ENCODE peak calls at places on chromosomes 7 and 10, in six cellular contexts. O is psoas muscle, V is hepatocyte, M is cardiac muscle cell, W is RWPE1, L is PC-3. F is an unnamed sample.

GRCh38 chr7:40586197-40586596 is 451.4 kb downstream of the SUGCT start:
- DNase-seq in M (no peak), O (no peak), W (no peak), L (peak), V (no peak), F (peak)

GRCh38 chr10:21369697-21370096 is 155.8 kb downstream of the SKIDA1 start:
- DNase-seq in O (no peak), V (no peak), L (no peak), M (peak), W (no peak), F (peak)

GRCh38 chr7:2063562-2064360 is 169.0 kb downstream of the MAD1L1 start:
- DNase-seq in W (peak), L (peak), O (no peak), M (no peak), V (peak), F (no peak)

GRCh38 chr7:38905026-38905759 is 3.8 kb downstream of the VPS41 start:
- DNase-seq in W (no peak), V (no peak), L (no peak), M (no peak), O (no peak), F (no peak)

GRCh38 chr10:103525901-103526300 is 32.4 kb downstream of the NEURL1 start:
- DNase-seq in M (no peak), W (no peak), L (peak), V (no peak), O (no peak), F (no peak)

GRCh38 chr7:39510738-39511372 is 55.3 kb upstream of the YAE1 start:
- DNase-seq in M (no peak), L (peak), V (no peak), O (no peak), W (peak), F (no peak)

GRCh38 chr7:123522061-123522460 is 12.3 kb downstream of the IQUB start:
- DNase-seq in W (no peak), V (peak), L (peak), O (no peak), M (no peak), F (no peak)

GRCh38 chr7:24069751-24070150 is 214.2 kb upstream of the NPY start:
- DNase-seq in M (no peak), O (no peak), W (no peak), V (no peak), L (no peak), F (no peak)

GRCh38 chr10:132407846-132408278 is 10.9 kb downstream of the PWWP2B start:
- DNase-seq in V (peak), W (peak), L (peak), O (no peak), M (no peak), F (peak)

GRCh38 chr10:97627731-97628130 is 5.6 kb downstream of the MORN4 start:
- DNase-seq in W (no peak), V (no peak), O (no peak), L (no peak), M (no peak), F (no peak)

GRCh38 chr10:32367793-32368453 is 21.0 kb upstream of the EPC1 start:
- DNase-seq in W (peak), V (peak), M (peak), O (peak), L (peak), F (peak)

GRCh38 chr7:140005754-140006503 is 56.8 kb downstream of the PARP12 start:
- DNase-seq in V (peak), O (no peak), M (peak), L (peak), W (no peak), F (no peak)

GRCh38 chr7:51340029-51340838 is 23.6 kb upstream of the COBL start:
- DNase-seq in M (no peak), O (no peak), L (peak), V (peak), W (peak), F (no peak)
- H3K27ac ChIP-seq in M (no peak), O (no peak), L (no peak), V (peak), W (no peak), F (no peak)

GRCh38 chr10:23150610-23151009 is 41.5 kb upstream of the PTF1A start:
- DNase-seq in V (no peak), W (no peak), O (no peak), L (no peak), M (no peak), F (no peak)

GRCh38 chr10:23147035-23147434 is 45.1 kb upstream of the PTF1A start:
- DNase-seq in L (no peak), W (no peak), M (no peak), V (no peak), O (no peak), F (no peak)

GRCh38 chr10:23150081-23150480 is 42.0 kb upstream of the PTF1A start:
- DNase-seq in M (no peak), L (no peak), W (no peak), V (no peak), O (no peak), F (no peak)

GRCh38 chr10:23148214-23148613 is 43.9 kb upstream of the PTF1A start:
- DNase-seq in O (no peak), L (no peak), W (no peak), V (no peak), M (no peak), F (no peak)

DNA sequence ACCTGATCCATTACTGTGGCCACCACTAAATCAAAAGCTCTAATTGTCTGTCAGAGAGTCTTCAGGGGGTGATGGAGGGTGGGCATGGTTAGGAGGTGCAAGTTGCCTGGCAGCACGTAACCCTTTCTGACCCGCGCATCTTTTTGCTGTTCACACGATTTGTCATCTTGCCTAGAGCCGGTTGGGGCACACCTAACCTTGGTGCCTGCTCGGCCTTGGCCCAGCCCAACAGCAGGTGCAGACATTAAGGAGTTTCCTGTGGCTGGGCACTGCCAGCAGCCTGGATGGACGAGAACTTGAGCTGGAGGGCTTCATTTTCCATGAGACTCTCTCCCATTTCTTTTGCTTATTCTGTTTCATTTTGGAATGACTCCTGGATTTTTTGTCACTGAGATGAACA is 41.0 kb upstream of the PTF1A start:
- DNase-seq in M (no peak), W (no peak), V (no peak), O (no peak), L (no peak), F (no peak)
- H3K27ac ChIP-seq in M (no peak), W (no peak), V (no peak), O (no peak), L (no peak), F (no peak)

GRCh38 chr10:114708717-114709352 is 50.8 kb upstream of the ABLIM1 start:
- DNase-seq in O (no peak), V (peak), M (no peak), W (peak), L (peak), F (peak)

GRCh38 chr10:114704720-114705119 is 46.6 kb upstream of the ABLIM1 start:
- DNase-seq in V (no peak), M (no peak), L (no peak), O (no peak), W (no peak), F (no peak)

GRCh38 chr10:114706458-114707055 is 48.5 kb upstream of the ABLIM1 start:
- DNase-seq in M (no peak), V (no peak), L (no peak), W (no peak), O (no peak), F (no peak)

GRCh38 chr10:114709966-114710365 is 51.9 kb upstream of the ABLIM1 start:
- DNase-seq in M (no peak), O (no peak), L (peak), W (no peak), V (no peak), F (no peak)

DNA sequence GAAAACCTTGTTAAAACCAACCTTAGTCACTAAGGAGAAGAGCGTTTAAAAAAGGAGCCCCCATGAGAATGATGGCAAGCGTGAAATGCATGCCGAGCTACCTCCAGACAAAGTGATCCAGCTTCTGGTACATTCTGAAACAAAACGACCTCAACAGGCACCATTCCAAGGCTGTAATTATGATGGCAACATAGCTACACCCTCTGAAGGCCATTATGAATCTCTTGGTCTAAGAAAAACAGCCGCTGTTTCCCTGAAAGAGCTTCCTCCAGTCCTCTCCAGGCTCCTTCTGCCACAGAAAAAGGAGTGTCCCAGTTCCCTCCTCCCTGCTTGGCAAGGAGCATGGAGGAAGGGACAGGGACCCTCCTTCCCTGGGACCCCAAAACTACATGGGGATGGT is 50.0 kb upstream of the ABLIM1 start:
- DNase-seq in W (no peak), V (no peak), L (no peak), M (no peak), O (no peak), F (no peak)
- H3K27ac ChIP-seq in W (no peak), V (peak), L (no peak), M (no peak), O (no peak), F (no peak)

DNA sequence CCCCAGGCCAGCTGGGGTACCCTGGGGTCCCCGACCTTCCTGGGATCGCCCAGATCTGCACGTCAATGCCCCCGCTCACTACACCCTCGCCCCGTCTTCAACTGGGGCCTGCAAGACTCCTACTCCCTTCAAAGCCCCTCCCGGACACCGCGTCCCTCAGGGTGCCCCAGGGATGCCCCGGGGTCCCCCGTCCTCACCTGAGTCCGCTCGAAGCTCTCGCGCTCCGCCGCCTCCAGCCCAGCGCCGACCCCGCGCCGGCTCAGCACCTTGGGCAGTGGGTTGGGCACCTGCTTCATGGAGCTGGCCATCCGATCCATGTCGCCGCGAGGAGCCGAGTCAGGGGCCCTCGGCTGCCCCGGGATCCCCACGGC is at the start of gene HIP1:
- DNase-seq in O (no peak), L (no peak), V (no peak), M (no peak), W (no peak), F (peak)
- H3K27ac ChIP-seq in O (peak), L (peak), V (peak), M (peak), W (peak), F (peak)